ENCODE peak calls at places on chromosomes 13 and 19, in seven cellular contexts. W is stimulated activated CD4-positive, alpha-beta T cell treated with anti-CD3 and anti-CD28 coated beads, Interleukin-2, amount 100 ng/mL, for 48 hours; G is stimulated activated CD8-positive, alpha-beta memory T cell treated with anti-CD3 and anti-CD28 coated beads, Interleukin-12 subunit alpha, Interleukin-12 subunit beta, amount 100 ng/mL, for 4 hours; K is GF-D8; H is cardiac fibroblast; Z is psoas muscle; F is HS-5. S is an unnamed sample.

GRCh38 chr13:85828094-85828684 is 29.0 kb upstream of the SLITRK6 start:
- DNase-seq in W (no peak), G (no peak), K (no peak), H (peak), Z (no peak), F (no peak), S (no peak)

GRCh38 chr19:16899566-16900075 is 10.8 kb downstream of the F2RL3 start:
- DNase-seq in W (no peak), G (no peak), K (no peak), H (peak), Z (no peak), F (no peak), S (no peak)

GRCh38 chr19:2083174-2083854 is 12.8 kb downstream of the MOB3A start:
- DNase-seq in W (peak), G (peak), K (peak), H (no peak), Z (no peak), F (no peak), S (peak)

GRCh38 chr19:5628470-5628869 is 5.6 kb downstream of the SAFB start:
- DNase-seq in W (no peak), G (no peak), K (no peak), H (no peak), Z (no peak), F (no peak), S (no peak)

GRCh38 chr13:80336335-80336734 is 4.6 kb downstream of the SPRY2 start:
- DNase-seq in W (no peak), G (no peak), K (no peak), H (peak), Z (no peak), F (no peak), S (no peak)

GRCh38 chr13:67231481-67231940 is 1.4 kb upstream of the PCDH9 start:
- DNase-seq in W (no peak), G (no peak), K (no peak), H (peak), Z (no peak), F (no peak), S (no peak)

GRCh38 chr19:51644636-51645271 is 1.9 kb downstream of the SIGLEC14 start:
- DNase-seq in W (no peak), G (no peak), K (no peak), H (no peak), Z (no peak), F (no peak), S (no peak)

GRCh38 chr19:10517760-10518443 is 655 bp upstream of the S1PR5 start:
- DNase-seq in W (no peak), G (no peak), K (no peak), H (peak), Z (no peak), F (no peak), S (no peak)

GRCh38 chr13:94534171-94534570 is 54.7 kb upstream of the DCT start:
- DNase-seq in W (no peak), G (no peak), K (no peak), H (no peak), Z (no peak), F (peak), S (no peak)

GRCh38 chr13:50353651-50354415 is 338.6 kb downstream of the KCNRG start:
- DNase-seq in W (no peak), G (no peak), K (no peak), H (no peak), Z (no peak), F (no peak), S (no peak)

GRCh38 chr19:30799854-30800755 is 427.9 kb downstream of the ZNF536 start:
- DNase-seq in W (peak), G (no peak), K (no peak), H (peak), Z (peak), F (no peak), S (peak)

GRCh38 chr13:44153536-44153935 is 220.1 kb upstream of the SERP2 start:
- DNase-seq in W (no peak), G (no peak), K (no peak), H (no peak), Z (no peak), F (no peak), S (no peak)

GRCh38 chr13:34863360-34864135 is 78.5 kb upstream of the NBEA start:
- DNase-seq in W (no peak), G (no peak), K (no peak), H (peak), Z (no peak), F (peak), S (no peak)

GRCh38 chr19:43540381-43540780 is 7.4 kb downstream of the ZNF575 start:
- DNase-seq in W (no peak), G (no peak), K (no peak), H (no peak), Z (no peak), F (no peak), S (no peak)

GRCh38 chr19:47124937-47125668 is 5.5 kb upstream of the SAE1 start:
- DNase-seq in W (no peak), G (no peak), K (peak), H (peak), Z (no peak), F (no peak), S (no peak)

GRCh38 chr19:3263866-3264265 is 39.4 kb downstream of the CELF5 start:
- DNase-seq in W (no peak), G (no peak), K (no peak), H (no peak), Z (no peak), F (no peak), S (no peak)

GRCh38 chr19:2164020-2164988 is 571 bp downstream of the DOT1L start:
- DNase-seq in W (peak), G (no peak), K (no peak), H (no peak), Z (no peak), F (no peak), S (no peak)

GRCh38 chr13:82147526-82147925 is 1734.7 kb downstream of the SLITRK1 start:
- DNase-seq in W (no peak), G (no peak), K (no peak), H (no peak), Z (no peak), F (no peak), S (no peak)

GRCh38 chr13:83450586-83450985 is 431.7 kb downstream of the SLITRK1 start:
- DNase-seq in W (no peak), G (no peak), K (no peak), H (no peak), Z (no peak), F (no peak), S (no peak)

GRCh38 chr13:66675620-66676019 is 554.5 kb downstream of the PCDH9 start:
- DNase-seq in W (no peak), G (no peak), K (no peak), H (peak), Z (no peak), F (no peak), S (no peak)

GRCh38 chr13:104171132-104171531 is 1104.9 kb upstream of the SLC10A2 start:
- DNase-seq in W (no peak), G (no peak), K (no peak), H (no peak), Z (no peak), F (no peak), S (no peak)

GRCh38 chr13:48542581-48543341 is 9.9 kb upstream of the RCBTB2 start:
- DNase-seq in W (no peak), G (no peak), K (no peak), H (peak), Z (peak), F (no peak), S (no peak)

GRCh38 chr13:76609643-76610042 is 276.6 kb downstream of the KCTD12 start:
- DNase-seq in W (no peak), G (no peak), K (no peak), H (no peak), Z (no peak), F (no peak), S (no peak)

GRCh38 chr19:43532962-43533545 is at the start of gene ZNF575:
- DNase-seq in W (peak), G (peak), K (peak), H (peak), Z (peak), F (peak), S (peak)

GRCh38 chr19:12034610-12035009 is 869 bp downstream of the ZNF433 start:
- DNase-seq in W (no peak), G (no peak), K (no peak), H (peak), Z (no peak), F (no peak), S (no peak)

GRCh38 chr13:44108345-44108858 is 228.7 kb downstream of the LACC1 start:
- DNase-seq in W (no peak), G (no peak), K (no peak), H (no peak), Z (no peak), F (no peak), S (no peak)

GRCh38 chr19:55406869-55407624 is 541 bp downstream of the UBE2S start:
- DNase-seq in W (no peak), G (no peak), K (no peak), H (peak), Z (peak), F (no peak), S (no peak)

GRCh38 chr13:39474600-39474999 is 128.4 kb downstream of the LHFPL6 start:
- DNase-seq in W (no peak), G (no peak), K (no peak), H (no peak), Z (no peak), F (no peak), S (no peak)

GRCh38 chr19:4443188-4443587 is 14.4 kb downstream of the UBXN6 start:
- DNase-seq in W (no peak), G (no peak), K (no peak), H (no peak), Z (no peak), F (no peak), S (no peak)

GRCh38 chr19:15136234-15136954 is 29.2 kb downstream of the SYDE1 start:
- DNase-seq in W (no peak), G (no peak), K (no peak), H (no peak), Z (no peak), F (no peak), S (no peak)

GRCh38 chr13:20713751-20714150 is 10.3 kb downstream of the IL17D start:
- DNase-seq in W (no peak), G (no peak), K (no peak), H (peak), Z (peak), F (no peak), S (no peak)

GRCh38 chr19:13764101-13764807 is at the start of gene MRI1:
- DNase-seq in W (peak), G (peak), K (no peak), H (peak), Z (peak), F (no peak), S (peak)

GRCh38 chr19:45264781-45265317 is 13.8 kb downstream of the MARK4 start:
- DNase-seq in W (no peak), G (no peak), K (no peak), H (no peak), Z (no peak), F (no peak), S (no peak)

GRCh38 chr13:66405908-66406802 is 824.0 kb downstream of the PCDH9 start:
- DNase-seq in W (no peak), G (no peak), K (no peak), H (peak), Z (no peak), F (peak), S (no peak)

GRCh38 chr13:26022538-26023292 is 29.1 kb downstream of the SHISA2 start:
- DNase-seq in W (no peak), G (no peak), K (no peak), H (peak), Z (peak), F (no peak), S (no peak)

GRCh38 chr13:69681722-69682121 is 425.9 kb upstream of the ATXN8OS start:
- DNase-seq in W (no peak), G (no peak), K (no peak), H (no peak), Z (no peak), F (no peak), S (no peak)

GRCh38 chr19:13073263-13073662 is 29.4 kb downstream of the LYL1 start:
- DNase-seq in W (no peak), G (no peak), K (no peak), H (no peak), Z (no peak), F (no peak), S (no peak)

GRCh38 chr13:97573011-97573410 is 139.0 kb downstream of the RAP2A start:
- DNase-seq in W (no peak), G (no peak), K (no peak), H (peak), Z (no peak), F (no peak), S (no peak)

GRCh38 chr13:54029226-54029625 is 1000.6 kb downstream of the OLFM4 start:
- DNase-seq in W (no peak), G (no peak), K (peak), H (no peak), Z (no peak), F (peak), S (no peak)